ENCODE peak calls at places on chromosomes 2 and 18, in four cellular contexts. One of them, this sample, is unnamed.

GRCh38 chr2:135694711-135695110 is 46.9 kb upstream of the UBXN4 start:
- DNase-seq in IMR-90: peak; percentile 7
- DNase-seq in H9: no peak
- DNase-seq in H1: no peak
- DNase-seq in this sample: no peak

GRCh38 chr2:15142069-15142689 is 419.0 kb downstream of the NBAS start:
- DNase-seq in IMR-90: peak; percentile 8
- DNase-seq in H9: no peak
- DNase-seq in H1: no peak
- DNase-seq in this sample: peak; percentile 90

GRCh38 chr2:88115825-88116518 is 11.9 kb downstream of the FABP1 start:
- DNase-seq in IMR-90: no peak
- DNase-seq in H9: no peak
- DNase-seq in H1: no peak
- DNase-seq in this sample: no peak

GRCh38 chr2:233940376-233941276 is 23.5 kb downstream of the TRPM8 start:
- DNase-seq in IMR-90: no peak
- DNase-seq in H9: no peak
- DNase-seq in H1: no peak
- DNase-seq in this sample: no peak

GRCh38 chr2:42189235-42189566 is 20.0 kb downstream of the EML4 start:
- DNase-seq in IMR-90: no peak
- DNase-seq in H9: no peak
- DNase-seq in H1: no peak
- DNase-seq in this sample: peak; percentile 43

GRCh38 chr2:116952254-116952653 is 862.2 kb upstream of the DDX18 start:
- DNase-seq in IMR-90: no peak
- DNase-seq in H9: peak; percentile 33
- DNase-seq in H1: no peak
- DNase-seq in this sample: peak; percentile 46

GRCh38 chr2:109558076-109558882 is 55.5 kb downstream of the SEPTIN10 start:
- DNase-seq in IMR-90: peak; percentile 83
- DNase-seq in H9: no peak
- DNase-seq in H1: no peak
- DNase-seq in this sample: peak; percentile 56

GRCh38 chr18:25503567-25504081 is 151.7 kb upstream of the ZNF521 start:
- DNase-seq in IMR-90: peak; percentile 87
- DNase-seq in H9: peak; percentile 44
- DNase-seq in H1: peak; percentile 53
- DNase-seq in this sample: peak; percentile 68

GRCh38 chr2:57490746-57491145 is 555.9 kb upstream of the VRK2 start:
- DNase-seq in IMR-90: no peak
- DNase-seq in H9: no peak
- DNase-seq in H1: no peak
- DNase-seq in this sample: no peak

GRCh38 chr2:9722451-9722850 is 91.7 kb upstream of the YWHAQ start:
- DNase-seq in IMR-90: no peak
- DNase-seq in H9: no peak
- DNase-seq in H1: no peak
- DNase-seq in this sample: no peak

GRCh38 chr2:190726255-190726654 is 77.4 kb downstream of the NAB1 start:
- DNase-seq in IMR-90: peak; percentile 7
- DNase-seq in H9: no peak
- DNase-seq in H1: no peak
- DNase-seq in this sample: no peak

GRCh38 chr18:9808530-9809241 is 77.1 kb upstream of the TXNDC2 start:
- DNase-seq in IMR-90: no peak
- DNase-seq in H9: peak; percentile 74
- DNase-seq in H1: peak; percentile 62
- DNase-seq in this sample: peak; percentile 87

GRCh38 chr2:60602828-60603532 is 49.5 kb upstream of the BCL11A start:
- DNase-seq in IMR-90: no peak
- DNase-seq in H9: no peak
- DNase-seq in H1: no peak
- DNase-seq in this sample: peak; percentile 37

GRCh38 chr2:47869859-47870258 is 36.4 kb downstream of the FBXO11 start:
- DNase-seq in IMR-90: peak; percentile 25
- DNase-seq in H9: no peak
- DNase-seq in H1: no peak
- DNase-seq in this sample: peak; percentile 49

GRCh38 chr2:85741811-85742507 is 11.8 kb upstream of the ATOH8 start:
- DNase-seq in IMR-90: peak; percentile 96
- DNase-seq in H9: no peak
- DNase-seq in H1: no peak
- DNase-seq in this sample: no peak

GRCh38 chr2:8312861-8313768 is 368.7 kb upstream of the ID2 start:
- DNase-seq in IMR-90: peak; percentile 11
- DNase-seq in H9: peak; percentile 24
- DNase-seq in H1: peak; percentile 14
- DNase-seq in this sample: peak; percentile 88

GRCh38 chr2:47257837-47258436 is 102.8 kb upstream of the STPG4 start:
- DNase-seq in IMR-90: no peak
- DNase-seq in H9: no peak
- DNase-seq in H1: no peak
- DNase-seq in this sample: no peak

GRCh38 chr2:15363142-15363541 is 198.0 kb downstream of the NBAS start:
- DNase-seq in IMR-90: peak; percentile 54
- DNase-seq in H9: no peak
- DNase-seq in H1: no peak
- DNase-seq in this sample: peak; percentile 60

GRCh38 chr2:237154050-237154638 is 68.5 kb downstream of the COPS8 start:
- DNase-seq in IMR-90: peak; percentile 81
- DNase-seq in H9: peak; percentile 71
- DNase-seq in H1: peak; percentile 67
- DNase-seq in this sample: peak; percentile 78

GRCh38 chr18:11512096-11513030 is 97.0 kb upstream of the SLC35G4 start:
- DNase-seq in IMR-90: no peak
- DNase-seq in H9: no peak
- DNase-seq in H1: no peak
- DNase-seq in this sample: peak; percentile 19

GRCh38 chr2:180033993-180034894 is 27.1 kb upstream of the CWC22 start:
- DNase-seq in IMR-90: peak; percentile 58
- DNase-seq in H9: peak; percentile 58
- DNase-seq in H1: no peak
- DNase-seq in this sample: peak; percentile 70

GRCh38 chr2:226585130-226585561 is 214.5 kb downstream of the IRS1 start:
- DNase-seq in IMR-90: no peak
- DNase-seq in H9: no peak
- DNase-seq in H1: no peak
- DNase-seq in this sample: no peak

GRCh38 chr2:224072541-224073188 is 33.6 kb upstream of the SERPINE2 start:
- DNase-seq in IMR-90: peak; percentile 14
- DNase-seq in H9: no peak
- DNase-seq in H1: no peak
- DNase-seq in this sample: no peak

GRCh38 chr2:714005-714741 is 37.0 kb upstream of the TMEM18 start:
- DNase-seq in IMR-90: peak; percentile 54
- DNase-seq in H9: no peak
- DNase-seq in H1: peak; percentile 77
- DNase-seq in this sample: peak; percentile 68

GRCh38 chr18:76538846-76539245 is 43.8 kb upstream of the ZNF516 start:
- DNase-seq in IMR-90: no peak
- DNase-seq in H9: no peak
- DNase-seq in H1: no peak
- DNase-seq in this sample: no peak

GRCh38 chr18:12991839-12992216 is 666 bp downstream of the CEP192 start:
- DNase-seq in IMR-90: no peak
- DNase-seq in H9: no peak
- DNase-seq in H1: no peak
- DNase-seq in this sample: no peak

GRCh38 chr2:11175293-11175795 is 20.1 kb downstream of the SLC66A3 start:
- DNase-seq in IMR-90: peak; percentile 65
- DNase-seq in H9: no peak
- DNase-seq in H1: no peak
- DNase-seq in this sample: no peak

GRCh38 chr2:54531558-54531957 is 75.4 kb downstream of the SPTBN1 start:
- DNase-seq in IMR-90: peak; percentile 86
- DNase-seq in H9: no peak
- DNase-seq in H1: no peak
- DNase-seq in this sample: no peak

GRCh38 chr18:41096504-41096903 is 858.5 kb upstream of the PIK3C3 start:
- DNase-seq in IMR-90: peak; percentile 42
- DNase-seq in H9: no peak
- DNase-seq in H1: no peak
- DNase-seq in this sample: peak; percentile 18

DNA sequence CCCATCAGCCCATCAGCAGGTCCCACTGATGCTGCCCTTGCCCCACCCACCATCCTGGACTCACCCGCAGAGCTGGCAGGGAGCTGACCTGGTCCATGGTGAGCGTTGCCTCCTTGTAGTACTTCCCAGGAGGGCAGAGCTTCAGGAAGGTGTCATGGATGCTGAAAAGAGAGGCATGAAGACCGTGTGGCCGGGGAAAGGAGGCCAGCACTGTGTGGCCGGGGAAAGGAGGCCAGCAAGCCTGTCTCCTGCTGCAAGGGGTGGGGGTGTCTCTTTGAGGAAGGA is 11.9 kb downstream of the CIB4 start:
- DNase-seq in IMR-90: no peak
- DNase-seq in H9: no peak
- DNase-seq in H1: no peak
- DNase-seq in this sample: no peak
- H3K56ac ChIP-seq in IMR-90: no peak overlapping the region
- H3K56ac ChIP-seq in H9: no peak overlapping the region
- H3K56ac ChIP-seq in H1: no peak overlapping the region
- H3K56ac ChIP-seq in this sample: no peak overlapping the region

GRCh38 chr2:28233070-28233718 is 159.5 kb upstream of the FOSL2 start:
- DNase-seq in IMR-90: peak; percentile 81
- DNase-seq in H9: no peak
- DNase-seq in H1: no peak
- DNase-seq in this sample: no peak

GRCh38 chr2:28231110-28231621 is 161.5 kb upstream of the FOSL2 start:
- DNase-seq in IMR-90: peak; percentile 69
- DNase-seq in H9: no peak
- DNase-seq in H1: no peak
- DNase-seq in this sample: no peak

GRCh38 chr2:28232267-28232666 is 160.4 kb upstream of the FOSL2 start:
- DNase-seq in IMR-90: no peak
- DNase-seq in H9: no peak
- DNase-seq in H1: no peak
- DNase-seq in this sample: no peak

GRCh38 chr2:28239152-28239551 is 153.5 kb upstream of the FOSL2 start:
- DNase-seq in IMR-90: no peak
- DNase-seq in H9: no peak
- DNase-seq in H1: no peak
- DNase-seq in this sample: no peak

GRCh38 chr2:28234807-28235206 is 157.9 kb upstream of the FOSL2 start:
- DNase-seq in IMR-90: no peak
- DNase-seq in H9: no peak
- DNase-seq in H1: no peak
- DNase-seq in this sample: no peak
- H3K56ac ChIP-seq in IMR-90: no peak overlapping the region
- H3K56ac ChIP-seq in H9: no peak overlapping the region
- H3K56ac ChIP-seq in H1: no peak overlapping the region
- H3K56ac ChIP-seq in this sample: no peak overlapping the region

DNA sequence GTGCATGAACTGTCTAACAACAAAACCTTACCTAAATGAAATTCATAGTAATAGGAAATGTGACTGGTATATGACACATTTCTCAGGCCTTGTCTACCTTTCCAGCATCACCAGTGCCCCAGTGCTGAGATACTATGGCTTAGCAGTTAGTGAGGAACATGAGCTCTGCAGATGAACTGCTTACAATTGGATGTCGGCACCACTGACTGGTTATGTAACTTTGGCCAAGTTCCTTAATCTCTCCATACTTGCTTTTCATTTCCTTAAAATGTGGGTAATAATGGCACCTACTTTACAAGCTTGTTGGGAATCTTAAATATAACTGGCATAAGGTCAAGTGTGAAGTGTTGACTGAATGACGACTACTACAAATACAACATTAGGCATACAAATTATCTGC is 136.3 kb downstream of the OLA1 start:
- DNase-seq in IMR-90: no peak
- DNase-seq in H9: no peak
- DNase-seq in H1: no peak
- DNase-seq in this sample: no peak
- H3K56ac ChIP-seq in IMR-90: no peak overlapping the region
- H3K56ac ChIP-seq in H9: no peak overlapping the region
- H3K56ac ChIP-seq in H1: no peak overlapping the region
- H3K56ac ChIP-seq in this sample: no peak overlapping the region

GRCh38 chr2:59276917-59277316 is 1035.8 kb upstream of the FANCL start:
- DNase-seq in IMR-90: no peak
- DNase-seq in H9: no peak
- DNase-seq in H1: no peak
- DNase-seq in this sample: no peak
- H3K56ac ChIP-seq in IMR-90: no peak overlapping the region
- H3K56ac ChIP-seq in H9: no peak overlapping the region
- H3K56ac ChIP-seq in H1: no peak overlapping the region
- H3K56ac ChIP-seq in this sample: no peak overlapping the region

DNA sequence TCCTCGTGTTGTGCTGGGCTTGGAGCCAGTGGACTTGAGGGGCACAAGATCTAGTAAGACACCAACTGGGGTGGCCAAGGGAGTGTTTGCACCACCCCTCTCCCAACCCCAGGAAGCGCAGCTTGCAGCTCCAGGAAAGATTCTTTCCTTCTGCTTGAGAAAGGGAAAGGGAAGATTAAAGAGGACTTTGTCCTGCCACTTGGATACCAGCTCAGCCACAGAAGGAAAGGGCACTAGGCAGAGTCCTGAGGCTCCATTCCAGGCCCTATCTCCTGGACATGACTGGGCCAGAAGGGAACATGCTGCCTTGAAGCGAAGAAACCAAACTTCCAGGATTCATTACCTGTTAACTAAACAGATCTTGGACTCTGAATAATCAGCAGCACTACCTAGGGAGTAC is 44.9 kb upstream of the UGP2 start:
- DNase-seq in IMR-90: no peak
- DNase-seq in H9: no peak
- DNase-seq in H1: no peak
- DNase-seq in this sample: no peak
- H3K56ac ChIP-seq in IMR-90: no peak overlapping the region
- H3K56ac ChIP-seq in H9: no peak overlapping the region
- H3K56ac ChIP-seq in H1: no peak overlapping the region
- H3K56ac ChIP-seq in this sample: no peak overlapping the region

This sample was measured in mesendoderm.